ENCODE peak calls at places on chromosome X, in nine cellular contexts. I is CD4-positive, alpha-beta T cell; P is lower leg skin; A is AG10803; G is uterus; O is SK-N-SH; Z is tibial nerve; L is GM23338; H is heart left ventricle. D is an unnamed sample.
A peak's percentile ranks its signal among the peaks of the same experiment; 100 is the strongest.

GRCh38 chrX:7746861-7747260 is 96.1 kb upstream of the VCX start:
- DNase-seq in I (no peak), P (no peak), A (peak; percentile 0), G (no peak), O (no peak), Z (no peak), L (no peak), H (no peak), D (no peak)

GRCh38 chrX:104253567-104254441 is 929 bp downstream of the ESX1 start:
- DNase-seq in I (no peak), P (no peak), A (no peak), G (no peak), O (peak; percentile 34), Z (no peak), L (peak; percentile 64), H (no peak), D (no peak)

GRCh38 chrX:123909498-123909897 is 49.6 kb downstream of the XIAP start:
- DNase-seq in I (no peak), P (no peak), A (peak; percentile 33), G (no peak), O (no peak), Z (no peak), L (no peak), H (no peak), D (no peak)

GRCh38 chrX:69152398-69152797 is 12.9 kb downstream of the PJA1 start:
- DNase-seq in I (no peak), P (no peak), A (no peak), G (no peak), O (peak; percentile 17), Z (peak; percentile 23), L (no peak), H (no peak), D (no peak)

GRCh38 chrX:87710580-87710979 is 193.0 kb downstream of the KLHL4 start:
- DNase-seq in I (no peak), P (no peak), A (no peak), G (no peak), O (no peak), Z (no peak), L (no peak), H (no peak), D (no peak)

GRCh38 chrX:69510137-69510715 is 6.1 kb downstream of the NALF2 start:
- DNase-seq in I (no peak), P (no peak), A (no peak), G (no peak), O (no peak), Z (no peak), L (no peak), H (no peak), D (no peak)

GRCh38 chrX:54865208-54865607 is 55.4 kb upstream of the TRO start:
- DNase-seq in I (no peak), P (no peak), A (no peak), G (no peak), O (no peak), Z (no peak), L (no peak), H (no peak), D (no peak)

GRCh38 chrX:136652822-136653723 is 5.1 kb downstream of the CD40LG start:
- DNase-seq in I (no peak), P (no peak), A (no peak), G (no peak), O (no peak), Z (peak; percentile 5), L (no peak), H (no peak), D (no peak)

GRCh38 chrX:77087529-77088169 is 359.5 kb upstream of the FGF16 start:
- DNase-seq in I (no peak), P (peak; percentile 36), A (peak; percentile 13), G (peak; percentile 39), O (no peak), Z (peak; percentile 74), L (no peak), H (no peak), D (no peak)

GRCh38 chrX:44314259-44314734 is 29.2 kb downstream of the EFHC2 start:
- DNase-seq in I (no peak), P (no peak), A (peak; percentile 25), G (no peak), O (peak; percentile 19), Z (no peak), L (no peak), H (peak; percentile 56), D (no peak)

GRCh38 chrX:67692246-67692645 is 148.4 kb downstream of the AR start:
- DNase-seq in I (no peak), P (no peak), A (peak; percentile 73), G (no peak), O (no peak), Z (no peak), L (no peak), H (no peak), D (no peak)

GRCh38 chrX:65920620-65921019 is 119.3 kb downstream of the VSIG4 start:
- DNase-seq in I (no peak), P (no peak), A (no peak), G (no peak), O (no peak), Z (no peak), L (no peak), H (no peak), D (no peak)

GRCh38 chrX:24487576-24487975 is 22.5 kb downstream of the PDK3 start:
- DNase-seq in I (no peak), P (no peak), A (no peak), G (no peak), O (no peak), Z (no peak), L (no peak), H (no peak), D (no peak)

GRCh38 chrX:12249997-12250396 is 111.7 kb downstream of the FRMPD4 start:
- DNase-seq in I (no peak), P (no peak), A (peak; percentile 67), G (no peak), O (no peak), Z (no peak), L (no peak), H (no peak), D (no peak)

GRCh38 chrX:108347800-108348199 is 90.4 kb downstream of the COL4A6 start:
- DNase-seq in I (no peak), P (no peak), A (no peak), G (no peak), O (no peak), Z (no peak), L (peak; percentile 38), H (no peak), D (no peak)

GRCh38 chrX:154481195-154481594 is 2.1 kb upstream of the LAGE3 start:
- DNase-seq in I (no peak), P (no peak), A (no peak), G (no peak), O (no peak), Z (no peak), L (no peak), H (no peak), D (no peak)

GRCh38 chrX:71053217-71053621 is 14.9 kb downstream of the SNX12 start:
- DNase-seq in I (no peak), P (no peak), A (no peak), G (no peak), O (no peak), Z (no peak), L (peak; percentile 92), H (peak; percentile 37), D (peak; percentile 66)

GRCh38 chrX:37779857-37780256 is at the start of gene CYBB:
- DNase-seq in I (no peak), P (no peak), A (no peak), G (no peak), O (no peak), Z (no peak), L (no peak), H (no peak), D (no peak)

DNA sequence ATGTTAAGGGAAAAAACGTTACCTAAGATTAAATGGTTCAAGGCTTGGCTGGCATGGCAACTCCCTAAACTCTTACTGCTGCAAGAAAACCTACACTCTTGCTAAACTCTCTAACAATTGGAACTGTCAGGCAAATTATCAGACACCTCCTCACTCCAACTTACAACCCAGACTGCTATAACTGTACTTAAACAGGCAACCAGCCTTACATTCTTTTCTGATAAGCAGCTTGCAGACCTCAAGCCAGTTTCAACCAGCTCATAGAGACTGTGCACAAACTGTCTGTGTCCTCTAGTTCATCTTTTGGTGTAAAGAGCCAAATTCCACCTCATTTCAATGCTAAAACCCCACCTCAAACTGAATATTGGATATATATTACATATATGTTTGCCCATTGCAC is 504.9 kb downstream of the UBE2NL start:
- DNase-seq in I (no peak), P (no peak), A (no peak), G (no peak), O (no peak), Z (no peak), L (no peak), H (no peak), D (no peak)
- TF ChIP-seq CTCF in I (no peak), P (no peak), A (no peak), G (no peak), O (no peak), Z (no peak), L (no peak), H (no peak), D (no peak)

GRCh38 chrX:152641996-152642395 is 4.3 kb downstream of the GABRQ start:
- DNase-seq in I (no peak), P (no peak), A (peak; percentile 0), G (no peak), O (peak; percentile 46), Z (no peak), L (peak; percentile 60), H (no peak), D (no peak)
- TF ChIP-seq CTCF in I (no peak), P (no peak), A (no peak), G (no peak), O (peak; percentile 42), Z (no peak), L (peak; percentile 28), H (peak; percentile 19), D (no peak)

GRCh38 chrX:15567267-15567666 is 33.5 kb downstream of the ACE2 start:
- DNase-seq in I (no peak), P (no peak), A (no peak), G (no peak), O (no peak), Z (no peak), L (no peak), H (no peak), D (no peak)

GRCh38 chrX:15564981-15565579 is 35.7 kb downstream of the ACE2 start:
- DNase-seq in I (peak; percentile 4), P (peak; percentile 50), A (peak; percentile 51), G (peak; percentile 43), O (peak; percentile 27), Z (peak; percentile 38), L (peak; percentile 63), H (peak; percentile 41), D (peak; percentile 11)

GRCh38 chrX:15570145-15570544 is 30.6 kb downstream of the ACE2 start:
- DNase-seq in I (no peak), P (no peak), A (no peak), G (no peak), O (peak; percentile 14), Z (no peak), L (no peak), H (no peak), D (no peak)

GRCh38 chrX:15566244-15566643 is 34.5 kb downstream of the ACE2 start:
- DNase-seq in I (no peak), P (no peak), A (no peak), G (no peak), O (no peak), Z (no peak), L (peak; percentile 26), H (no peak), D (no peak)

GRCh38 chrX:15567886-15568616 is 32.7 kb downstream of the ACE2 start:
- DNase-seq in I (no peak), P (no peak), A (no peak), G (no peak), O (no peak), Z (no peak), L (peak; percentile 4), H (no peak), D (no peak)
- TF ChIP-seq CTCF in I (no peak), P (no peak), A (no peak), G (no peak), O (no peak), Z (no peak), L (peak; percentile 35), H (no peak), D (no peak)

GRCh38 chrX:155857561-155857960 is 23.6 kb upstream of the VAMP7 start:
- DNase-seq in I (no peak), P (no peak), A (no peak), G (no peak), O (peak; percentile 9), Z (no peak), L (peak; percentile 29), H (no peak), D (no peak)
- TF ChIP-seq CTCF in I (no peak), P (no peak), A (no peak), G (no peak), O (peak; percentile 49), Z (no peak), L (peak; percentile 55), H (peak; percentile 10), D (no peak)

D was measured in GM20000.